ENCODE peak calls at places on chromosomes 4 and X, in six cellular contexts. Y is K562, T is GM12892, D is H1, R is HepG2, J is GM12878. V is an unnamed sample.

GRCh38 chr4:25223770-25224375 is 10.0 kb upstream of the PI4K2B start:
- DNase-seq in T (no peak), D (peak; percentile 81), R (no peak), J (no peak), Y (peak; percentile 50), V (no peak)

GRCh38 chrX:4382273-4382672 is 668.8 kb upstream of the PRKX start:
- DNase-seq in T (no peak), Y (no peak), D (no peak), R (no peak), J (no peak), V (no peak)

GRCh38 chr4:173257732-173258717 is 76.1 kb downstream of the HMGB2 start:
- DNase-seq in D (no peak), R (peak; percentile 29), Y (peak; percentile 77), T (peak; percentile 10), J (no peak), V (no peak)

GRCh38 chrX:84187501-84188319 is at the start of gene RPS6KA6:
- DNase-seq in J (no peak), D (peak; percentile 61), Y (no peak), R (no peak), T (peak; percentile 23), V (peak; percentile 1)

GRCh38 chr4:145829629-145830395 is 108.8 kb downstream of the ZNF827 start:
- DNase-seq in J (no peak), T (no peak), D (no peak), R (no peak), Y (no peak), V (no peak)

GRCh38 chrX:18210470-18210869 is 10.2 kb downstream of the BEND2 start:
- DNase-seq in T (no peak), R (no peak), D (no peak), Y (peak; percentile 9), J (no peak), V (no peak)

GRCh38 chrX:51440365-51440764 is 56.0 kb downstream of the NUDT11 start:
- DNase-seq in D (no peak), R (no peak), T (no peak), J (no peak), Y (no peak), V (no peak)

GRCh38 chr4:26061248-26061986 is 147.4 kb downstream of the SMIM20 start:
- DNase-seq in Y (peak; percentile 57), J (no peak), T (no peak), R (peak; percentile 6), D (peak; percentile 53), V (no peak)

GRCh38 chrX:118510076-118510475 is 14.5 kb downstream of the DOCK11 start:
- DNase-seq in Y (no peak), J (no peak), R (no peak), T (no peak), D (no peak), V (no peak)

GRCh38 chr4:38016698-38017097 is 56.5 kb downstream of the PTTG2 start:
- DNase-seq in Y (no peak), D (no peak), J (no peak), R (no peak), T (no peak), V (no peak)

GRCh38 chrX:46791927-46792825 is 33.3 kb upstream of the SLC9A7 start:
- DNase-seq in Y (peak; percentile 16), D (no peak), T (no peak), J (peak; percentile 68), R (peak; percentile 32), V (no peak)

GRCh38 chr4:93810340-93810992 is 18.1 kb upstream of the ATOH1 start:
- DNase-seq in R (no peak), T (no peak), J (no peak), Y (no peak), D (no peak), V (no peak)

GRCh38 chrX:79270401-79270800 is 96.7 kb downstream of the ITM2A start:
- DNase-seq in J (peak; percentile 63), D (peak; percentile 43), T (no peak), Y (peak; percentile 34), R (no peak), V (no peak)

GRCh38 chr4:108483077-108483476 is 137.3 kb upstream of the RPL34 start:
- DNase-seq in Y (no peak), J (no peak), D (no peak), T (no peak), R (no peak), V (no peak)

GRCh38 chr4:25676221-25676620 is 20.6 kb downstream of the SLC34A2 start:
- DNase-seq in Y (no peak), T (no peak), R (no peak), D (no peak), J (no peak), V (no peak)

GRCh38 chrX:43885617-43886016 is 3.4 kb upstream of the MAOB start:
- DNase-seq in D (no peak), J (no peak), Y (no peak), R (no peak), T (no peak), V (no peak)
- TF ChIP-seq TAF1 in D (no peak), J (no peak), Y (no peak), R (no peak), T (no peak), V (no peak)

DNA sequence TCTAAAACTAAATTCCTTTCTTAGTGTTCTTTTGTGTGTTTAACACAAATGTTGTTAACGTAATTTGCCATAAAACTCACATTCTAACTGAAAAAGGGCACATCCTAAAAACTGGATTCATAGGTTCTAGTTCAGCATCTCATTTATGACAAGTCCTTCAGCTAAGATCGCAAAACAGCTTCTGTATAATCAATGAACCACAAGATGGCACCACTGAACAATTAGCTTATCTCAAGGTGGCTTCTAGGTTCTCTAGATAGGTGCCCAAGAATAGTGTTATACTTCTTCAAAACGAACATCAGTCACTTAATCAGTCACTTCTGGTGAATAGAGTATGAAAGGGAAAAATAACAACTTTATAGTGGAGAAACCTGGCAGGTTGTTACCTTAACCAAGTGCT is 54.3 kb downstream of the NRK start:
- DNase-seq in T (no peak), R (peak; percentile 3), J (no peak), Y (peak; percentile 0), D (no peak), V (no peak)
- TF ChIP-seq POLR2A in T (no peak), R (no peak), J (no peak), Y (no peak), D (no peak), V (no peak)

DNA sequence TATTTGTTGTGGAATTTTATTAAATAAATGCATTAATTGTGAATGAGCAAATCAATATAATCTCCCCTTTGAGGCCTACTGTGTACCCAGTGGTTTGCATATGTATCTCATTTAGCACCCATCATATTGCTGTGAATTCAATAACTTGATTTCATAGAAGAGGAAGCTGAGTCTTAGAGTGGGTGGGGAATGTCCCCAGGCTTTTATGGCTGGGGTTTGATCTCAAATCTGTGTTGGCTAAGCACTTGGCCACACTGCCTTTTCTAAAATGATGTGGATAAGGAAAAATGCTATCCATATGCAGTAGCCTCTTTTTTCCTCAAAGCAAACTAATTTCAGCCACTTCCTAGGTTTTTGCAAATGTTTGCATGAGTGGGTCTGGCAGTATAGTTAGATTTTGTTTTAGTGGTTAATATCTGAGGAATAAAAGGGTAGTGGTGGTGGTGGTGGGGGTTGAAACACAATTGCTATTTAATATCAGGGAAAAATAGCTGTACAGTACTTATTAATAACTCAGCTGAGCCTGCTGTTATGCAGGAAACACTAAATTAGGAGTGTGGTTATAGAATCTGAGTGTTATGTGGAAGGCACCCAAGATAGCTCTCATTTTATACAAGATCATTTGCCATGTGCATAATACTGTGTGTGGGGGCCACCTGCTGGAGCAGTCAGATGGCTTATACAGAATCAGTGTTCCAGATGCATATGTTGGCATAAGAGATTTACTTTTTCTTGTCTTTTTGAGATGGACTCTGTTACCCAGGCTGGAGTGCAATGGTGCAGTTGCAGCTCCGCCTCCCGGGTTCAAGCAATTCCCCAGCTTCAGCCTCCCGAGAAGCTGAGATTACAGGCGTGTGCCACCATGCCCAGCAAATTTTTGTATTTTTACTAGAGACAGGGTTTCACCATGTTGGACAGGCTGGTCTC is 108.0 kb downstream of the TMEM131L start:
- DNase-seq in Y (peak; percentile 48), T (no peak), D (no peak), R (peak; percentile 63), J (no peak), V (no peak)
- TF ChIP-seq POLR2AphosphoS5 in Y (no peak), T (no peak), D (no peak), R (no peak), J (no peak), V (no peak)

DNA sequence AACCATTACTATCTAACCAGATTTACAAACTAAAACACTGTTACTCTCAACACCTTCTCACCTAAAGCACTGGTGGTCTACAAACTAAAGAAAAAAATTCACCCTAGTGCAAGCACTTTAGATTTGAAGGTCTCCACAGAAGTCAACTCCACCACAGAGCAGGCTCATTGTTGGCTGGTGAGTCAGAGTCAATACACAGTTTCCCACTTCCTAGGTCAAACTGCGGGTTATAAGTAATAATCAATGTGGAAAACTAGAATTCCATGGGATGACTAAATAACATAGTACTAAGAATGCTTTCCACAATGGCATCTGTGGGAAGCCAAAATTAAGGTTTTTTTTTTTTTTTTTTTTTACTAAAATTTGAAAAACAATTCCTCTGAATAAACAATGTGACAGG is 191.8 kb downstream of the PDGFC start:
- DNase-seq in T (no peak), Y (no peak), D (no peak), J (no peak), R (peak; percentile 86), V (no peak)
- TF ChIP-seq TAF1 in T (no peak), Y (no peak), D (no peak), J (no peak), R (no peak), V (no peak)

GRCh38 chr4:40630335-40631021 is 814 bp upstream of the RBM47 start:
- DNase-seq in T (peak; percentile 41), R (no peak), J (peak; percentile 68), Y (no peak), D (peak; percentile 76), V (peak; percentile 49)

GRCh38 chr4:40628888-40629287 is 776 bp downstream of the RBM47 start:
- DNase-seq in J (no peak), Y (no peak), T (no peak), R (no peak), D (no peak), V (no peak)

GRCh38 chr4:40627540-40627939 is 2.1 kb downstream of the RBM47 start:
- DNase-seq in D (no peak), J (no peak), T (no peak), Y (no peak), R (no peak), V (no peak)

GRCh38 chr4:40626183-40626990 is 3.3 kb downstream of the RBM47 start:
- DNase-seq in R (no peak), Y (no peak), D (no peak), T (no peak), J (no peak), V (no peak)

DNA sequence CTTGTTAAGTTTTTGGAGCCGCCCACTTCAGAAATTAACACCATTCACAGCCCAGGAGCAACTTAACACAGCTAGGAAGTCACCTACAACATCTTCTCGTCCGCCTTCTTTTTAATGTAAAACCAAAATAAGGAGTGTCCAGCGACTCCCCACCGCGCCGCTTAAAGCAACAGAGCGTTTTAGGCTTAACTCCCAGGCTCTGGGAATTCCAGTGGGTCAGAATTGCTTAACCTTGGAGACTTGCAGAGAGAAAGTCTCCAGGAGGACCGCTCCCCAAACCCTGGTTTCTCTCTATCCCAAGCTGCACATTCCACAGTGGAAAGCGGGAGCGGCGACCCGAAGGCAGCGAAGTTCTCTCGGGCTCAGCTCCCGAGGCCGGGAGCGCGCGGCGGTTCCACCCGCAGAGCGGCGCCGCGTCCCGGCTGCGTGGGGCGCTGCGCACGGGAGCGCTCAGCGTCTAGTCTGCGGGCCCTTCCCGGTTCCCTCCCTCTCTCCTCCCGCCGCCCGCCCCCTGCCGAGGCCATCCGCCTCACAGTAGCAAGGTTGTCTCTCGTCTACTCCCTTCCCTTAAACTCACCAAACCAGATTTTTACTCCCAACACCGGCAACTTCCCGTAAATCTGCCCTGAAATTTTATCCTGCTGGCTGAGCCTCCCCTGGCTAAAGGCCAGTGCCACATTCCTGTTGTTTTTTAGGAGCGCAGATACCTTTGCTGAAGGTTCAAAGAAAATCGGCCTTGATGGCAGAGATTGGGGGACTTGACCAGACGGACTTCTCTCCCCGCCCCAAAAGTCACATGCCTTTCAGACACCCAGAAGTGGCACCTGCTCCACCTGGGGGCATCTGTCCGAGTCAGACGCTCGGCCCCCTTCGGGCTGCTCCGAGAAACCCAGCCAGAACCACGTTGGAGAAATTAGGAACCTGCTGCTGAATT is at the start of gene RBM47:
- DNase-seq in J (no peak), Y (peak; percentile 8), T (peak; percentile 31), D (peak; percentile 88), R (no peak), V (peak; percentile 33)
- TF ChIP-seq POLR2A in J (peak; percentile 61), Y (no peak), T (peak; percentile 48), D (peak; percentile 55), R (no peak), V (peak; percentile 32)

V was measured in GM12891.